ENCODE peak calls at places on chromosomes 6 and 20, in seven cellular contexts. Z is transverse colon, G is neural progenitor cell, Y is sigmoid colon, M is neuronal stem cell, F is left ventricle myocardium inferior, N is endodermal cell. D is an unnamed sample.

GRCh38 chr6:2900821-2901644 is 2.1 kb downstream of the SERPINB9 start:
- DNase-seq in Z (no peak), G (no peak), Y (no peak), M (no peak), F (no peak), N (no peak), D (no peak)

GRCh38 chr20:57061058-57061900 is 205.2 kb downstream of the BMP7 start:
- DNase-seq in Z (no peak), G (peak; percentile 81), Y (peak; percentile 73), M (peak; percentile 57), F (no peak), N (peak; percentile 90), D (no peak)

GRCh38 chr20:44644384-44645131 is 6.9 kb downstream of the ADA start:
- DNase-seq in Z (no peak), G (no peak), Y (no peak), M (no peak), F (no peak), N (peak; percentile 64), D (peak; percentile 70)

GRCh38 chr6:125943528-125944433 is 12.8 kb upstream of the HINT3 start:
- DNase-seq in Z (no peak), G (no peak), Y (no peak), M (no peak), F (no peak), N (no peak), D (no peak)

GRCh38 chr6:47007657-47008396 is 34.3 kb downstream of the ADGRF1 start:
- DNase-seq in Z (no peak), G (no peak), Y (no peak), M (no peak), F (no peak), N (no peak), D (no peak)

GRCh38 chr6:160260283-160261119 is 1.9 kb upstream of the SLC22A2 start:
- DNase-seq in Z (no peak), G (no peak), Y (no peak), M (no peak), F (no peak), N (no peak), D (no peak)

GRCh38 chr6:113396644-113397201 is 460.4 kb upstream of the MARCKS start:
- DNase-seq in Z (no peak), G (no peak), Y (no peak), M (no peak), F (no peak), N (no peak), D (no peak)

GRCh38 chr6:26594730-26595632 is 1.8 kb upstream of the ABT1 start:
- DNase-seq in Z (no peak), G (peak; percentile 70), Y (no peak), M (peak; percentile 47), F (no peak), N (peak; percentile 87), D (no peak)

GRCh38 chr6:125014157-125014957 is 52.1 kb downstream of the RNF217 start:
- DNase-seq in Z (no peak), G (no peak), Y (no peak), M (no peak), F (no peak), N (no peak), D (no peak)

GRCh38 chr6:82775361-82775760 is 290.3 kb downstream of the UBE3D start:
- DNase-seq in Z (no peak), G (no peak), Y (no peak), M (no peak), F (no peak), N (no peak), D (no peak)

GRCh38 chr6:75481394-75481793 is 12.2 kb downstream of the FILIP1 start:
- DNase-seq in Z (no peak), G (no peak), Y (no peak), M (no peak), F (no peak), N (peak; percentile 68), D (no peak)

GRCh38 chr6:125957391-125957693 is 772 bp downstream of the HINT3 start:
- DNase-seq in Z (no peak), G (no peak), Y (no peak), M (no peak), F (no peak), N (no peak), D (no peak)

GRCh38 chr6:54654376-54654775 is 192.2 kb upstream of the FAM83B start:
- DNase-seq in Z (no peak), G (no peak), Y (no peak), M (no peak), F (no peak), N (no peak), D (no peak)

GRCh38 chr6:155352812-155353211 is 38.5 kb upstream of the TFB1M start:
- DNase-seq in Z (no peak), G (no peak), Y (no peak), M (no peak), F (no peak), N (no peak), D (no peak)

GRCh38 chr20:9256359-9256758 is 187.5 kb downstream of the PLCB4 start:
- DNase-seq in Z (no peak), G (no peak), Y (no peak), M (no peak), F (no peak), N (no peak), D (no peak)

GRCh38 chr6:138428943-138429616 is 25.1 kb downstream of the HEBP2 start:
- DNase-seq in Z (no peak), G (peak; percentile 64), Y (no peak), M (peak; percentile 21), F (no peak), N (no peak), D (no peak)

GRCh38 chr6:108966855-108967755 is 118.9 kb downstream of the ARMC2 start:
- DNase-seq in Z (no peak), G (peak; percentile 78), Y (no peak), M (peak; percentile 46), F (peak; percentile 50), N (peak; percentile 83), D (no peak)

GRCh38 chr6:142696689-142697088 is 248.3 kb downstream of the HIVEP2 start:
- DNase-seq in Z (peak; percentile 44), G (no peak), Y (no peak), M (no peak), F (no peak), N (no peak), D (no peak)

GRCh38 chr6:68756454-68757375 is 121.6 kb downstream of the ADGRB3 start:
- DNase-seq in Z (no peak), G (no peak), Y (no peak), M (no peak), F (no peak), N (no peak), D (no peak)

GRCh38 chr6:115055579-115055978 is 712.8 kb upstream of the HS3ST5 start:
- DNase-seq in Z (no peak), G (no peak), Y (no peak), M (no peak), F (no peak), N (no peak), D (no peak)

GRCh38 chr6:89433637-89434499 is 916 bp downstream of the ANKRD6 start:
- DNase-seq in Z (peak; percentile 20), G (peak; percentile 47), Y (no peak), M (no peak), F (peak; percentile 22), N (peak; percentile 71), D (peak; percentile 24)

GRCh38 chr20:62412194-62413024 is 5.3 kb upstream of the CABLES2 start:
- DNase-seq in Z (peak; percentile 88), G (no peak), Y (no peak), M (no peak), F (no peak), N (no peak), D (no peak)

GRCh38 chr6:55980627-55981211 is 105.3 kb upstream of the BMP5 start:
- DNase-seq in Z (no peak), G (peak; percentile 67), Y (no peak), M (peak; percentile 56), F (no peak), N (peak; percentile 70), D (no peak)

DNA sequence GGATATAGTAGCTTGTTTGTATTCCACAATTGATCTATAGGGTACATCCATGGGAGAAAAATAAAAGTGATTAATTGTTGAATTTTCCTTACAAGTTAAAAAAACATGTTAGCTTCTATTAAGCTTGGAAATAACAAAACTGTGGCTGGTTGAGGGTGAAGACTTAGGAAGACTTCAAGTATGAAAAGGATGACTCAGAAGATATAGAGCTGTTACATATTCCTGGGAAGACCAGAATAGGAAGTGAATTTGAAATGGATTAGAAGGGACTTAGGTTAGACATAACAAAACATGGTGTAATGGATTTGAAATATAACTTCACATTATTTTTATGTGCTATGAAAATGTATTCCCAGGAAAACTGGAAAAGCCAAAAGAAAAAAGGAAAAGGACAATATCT is 732.2 kb downstream of the HDGFL1 start:
- DNase-seq in Z (no peak), G (no peak), Y (no peak), M (no peak), F (no peak), N (no peak), D (no peak)
- H3K9me3 ChIP-seq in Z (no peaks in the 10 kb centered on the region), G (no peaks in the 10 kb centered on the region), Y (no peaks in the 10 kb centered on the region), M (no peaks in the 10 kb centered on the region), F (no peaks in the 10 kb centered on the region), N (peaks cover 5% of the 10 kb centered on the region), D (no peaks in the 10 kb centered on the region)

DNA sequence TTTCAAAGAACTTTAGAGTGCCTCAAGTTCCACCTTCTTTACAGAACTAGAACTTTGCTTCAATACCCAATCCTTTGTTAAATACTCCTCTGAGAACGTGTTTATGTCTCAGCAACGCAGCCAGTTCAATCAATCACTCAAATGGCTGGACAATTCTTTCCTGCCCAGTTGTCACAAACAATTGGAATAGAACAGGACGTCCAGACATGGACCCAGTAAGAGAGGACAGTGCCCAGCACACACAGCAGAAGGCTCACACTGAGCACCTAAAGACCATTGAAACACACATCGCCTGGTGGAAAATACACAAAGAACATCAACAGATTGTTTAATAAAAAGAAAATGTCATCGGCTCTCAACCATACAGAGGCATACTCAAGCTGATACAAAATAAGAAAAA is 140.6 kb downstream of the TTLL2 start:
- DNase-seq in Z (no peak), G (no peak), Y (no peak), M (no peak), F (no peak), N (no peak), D (no peak)
- H3K9me3 ChIP-seq in Z (no peaks in the 10 kb centered on the region), G (no peaks in the 10 kb centered on the region), Y (no peaks in the 10 kb centered on the region), M (no peaks in the 10 kb centered on the region), F (no peaks in the 10 kb centered on the region), N (no peaks in the 10 kb centered on the region), D (no peaks in the 10 kb centered on the region)

DNA sequence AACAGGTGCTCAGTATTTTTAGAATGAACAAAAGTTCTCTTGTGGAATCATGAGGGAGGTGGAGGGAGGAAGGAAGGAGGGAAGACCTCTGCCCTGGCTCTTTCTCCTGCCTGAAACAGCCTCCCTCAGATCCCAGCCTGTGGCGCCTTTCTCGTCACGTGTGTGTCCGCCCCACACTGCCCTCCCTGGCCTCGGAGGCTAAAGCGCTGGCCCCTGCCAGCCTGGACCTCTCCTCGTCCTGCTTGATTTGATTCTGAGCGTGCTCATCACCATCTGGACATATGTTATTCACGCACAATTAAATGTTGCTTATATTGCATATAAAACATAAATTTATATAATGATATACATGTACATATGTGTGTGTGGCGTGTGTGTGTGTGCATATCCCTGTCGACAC is 41.0 kb downstream of the PHACTR3 start:
- DNase-seq in Z (no peak), G (no peak), Y (peak; percentile 21), M (no peak), F (no peak), N (no peak), D (no peak)
- H3K9me3 ChIP-seq in Z (no peaks in the 10 kb centered on the region), G (peaks cover 4% of the 10 kb centered on the region), Y (no peaks in the 10 kb centered on the region), M (peaks cover 15% of the 10 kb centered on the region), F (no peaks in the 10 kb centered on the region), N (peaks cover 17% of the 10 kb centered on the region), D (no peaks in the 10 kb centered on the region)

DNA sequence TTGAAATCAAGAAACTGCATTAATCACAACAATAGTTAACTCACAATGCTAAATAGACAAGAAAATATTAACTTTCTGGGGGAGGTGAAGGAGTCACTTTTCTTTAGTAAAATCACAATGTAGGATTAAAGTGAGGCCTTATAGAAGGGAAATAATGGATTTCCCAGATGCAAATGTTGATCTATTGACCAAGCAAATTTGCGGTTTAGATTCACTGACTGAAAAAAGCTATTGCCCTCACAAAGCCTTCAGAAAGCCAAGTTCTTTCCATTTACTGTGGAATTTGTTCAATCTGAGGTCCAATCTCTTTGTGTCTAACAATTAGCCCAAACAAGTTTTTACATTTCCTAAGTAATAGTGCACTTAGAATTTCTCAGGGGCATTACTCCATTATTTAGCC is 95.1 kb upstream of the PTCHD4 start:
- DNase-seq in Z (no peak), G (no peak), Y (no peak), M (no peak), F (no peak), N (no peak), D (no peak)
- H3K9me3 ChIP-seq in Z (no peaks in the 10 kb centered on the region), G (no peaks in the 10 kb centered on the region), Y (no peaks in the 10 kb centered on the region), M (no peaks in the 10 kb centered on the region), F (peaks cover 8% of the 10 kb centered on the region), N (peaks cover 31% of the 10 kb centered on the region), D (no peaks in the 10 kb centered on the region)

D was measured in GM12878.